ENCODE peak calls at places on chromosomes 4 and X, in eight cellular contexts. I, J, P, B, S, L, Q and F are unnamed samples.

GRCh38 chr4:19748470-19748869 is 503.2 kb upstream of the SLIT2 start:
- DNase-seq in B (peak; percentile 64), S (no peak), Q (no peak), J (no peak), L (no peak), I (no peak), P (no peak), F (no peak)

GRCh38 chr4:86307432-86307831 is 52.4 kb downstream of the MAPK10 start:
- DNase-seq in S (no peak), I (no peak), B (no peak), J (no peak), L (no peak), P (no peak), Q (no peak), F (no peak)

GRCh38 chr4:177287298-177287697 is 22.4 kb upstream of the NEIL3 start:
- DNase-seq in I (no peak), B (no peak), P (no peak), S (no peak), L (no peak), J (no peak), Q (no peak), F (no peak)

GRCh38 chr4:120317713-120318112 is 251.1 kb upstream of the MAD2L1 start:
- DNase-seq in L (no peak), B (no peak), J (no peak), Q (no peak), I (no peak), P (no peak), S (no peak), F (no peak)

GRCh38 chr4:133147922-133148689 is 988 bp upstream of the PCDH10 start:
- DNase-seq in L (no peak), P (no peak), I (peak; percentile 60), Q (no peak), B (peak; percentile 48), S (no peak), J (peak; percentile 78), F (no peak)

GRCh38 chr4:2220016-2220620 is 21.8 kb downstream of the HAUS3 start:
- DNase-seq in B (peak; percentile 63), Q (peak; percentile 80), L (peak; percentile 91), I (peak; percentile 80), P (peak; percentile 71), J (peak; percentile 89), S (peak; percentile 75), F (peak; percentile 75)

GRCh38 chr4:175951794-175952193 is 113.8 kb upstream of the WDR17 start:
- DNase-seq in Q (no peak), J (no peak), P (no peak), L (no peak), B (no peak), I (peak; percentile 58), S (no peak), F (no peak)

GRCh38 chr4:118736867-118737266 is 51.7 kb downstream of the METTL14 start:
- DNase-seq in S (no peak), I (no peak), P (no peak), L (no peak), B (no peak), Q (no peak), J (no peak), F (no peak)

GRCh38 chrX:139200793-139201192 is 329.7 kb upstream of the F9 start:
- DNase-seq in B (no peak), P (no peak), L (no peak), Q (no peak), S (no peak), J (no peak), I (no peak), F (no peak)

GRCh38 chr4:1044469-1045192 is 33.2 kb downstream of the FGFRL1 start:
- DNase-seq in Q (peak; percentile 34), I (peak; percentile 54), S (no peak), P (no peak), J (no peak), L (no peak), B (no peak), F (no peak)

GRCh38 chr4:63578383-63578782 is 830.9 kb downstream of the TECRL start:
- DNase-seq in J (no peak), Q (no peak), B (no peak), I (no peak), S (no peak), P (no peak), L (no peak), F (no peak)

GRCh38 chrX:113009005-113009404 is 168.4 kb upstream of the AMOT start:
- DNase-seq in P (no peak), B (no peak), S (no peak), Q (no peak), I (no peak), L (no peak), J (peak; percentile 2), F (no peak)

GRCh38 chr4:187307131-187307530 is 583.5 kb upstream of the FAT1 start:
- DNase-seq in P (no peak), L (no peak), B (no peak), I (no peak), S (no peak), Q (no peak), J (no peak), F (no peak)

GRCh38 chr4:145937990-145938611 is 522 bp downstream of the ZNF827 start:
- DNase-seq in B (peak; percentile 22), P (peak; percentile 20), L (no peak), I (no peak), Q (peak; percentile 59), S (peak; percentile 31), J (peak; percentile 60), F (peak; percentile 64)

GRCh38 chr4:66569228-66569627 is 898.9 kb upstream of the EPHA5 start:
- DNase-seq in P (no peak), B (no peak), Q (no peak), J (no peak), I (no peak), L (no peak), S (no peak), F (no peak)

GRCh38 chr4:113960684-113961321 is 18.6 kb downstream of the ARSJ start:
- DNase-seq in B (no peak), P (no peak), S (no peak), J (no peak), Q (no peak), L (no peak), I (no peak), F (no peak)

GRCh38 chr4:184432127-184432922 is 42.0 kb downstream of the IRF2 start:
- DNase-seq in Q (no peak), J (no peak), B (no peak), L (no peak), P (no peak), I (no peak), S (no peak), F (no peak)

GRCh38 chr4:151198748-151199147 is 78.2 kb upstream of the PRSS48 start:
- DNase-seq in J (no peak), P (no peak), L (no peak), S (no peak), B (no peak), I (no peak), Q (no peak), F (no peak)

GRCh38 chr4:36719425-36719824 is 438.0 kb downstream of the DTHD1 start:
- DNase-seq in J (no peak), P (no peak), I (no peak), Q (no peak), L (no peak), S (no peak), B (no peak), F (no peak)

GRCh38 chr4:36722986-36723385 is 441.6 kb downstream of the DTHD1 start:
- DNase-seq in I (no peak), P (no peak), S (no peak), B (no peak), J (no peak), Q (no peak), L (no peak), F (no peak)
- TF ChIP-seq CTCF in I (no peak), P (no peak), S (no peak), B (no peak), J (no peak), Q (no peak), L (no peak), F (no peak)

GRCh38 chrX:56764975-56765791 is 36.1 kb downstream of the NBDY start:
- DNase-seq in S (peak; percentile 64), J (no peak), L (peak; percentile 81), B (no peak), I (no peak), Q (peak; percentile 40), P (no peak), F (peak; percentile 68)
- H3K4me3 ChIP-seq in S (peak overlapping the region; percentile 52), J (no peak overlapping the region), L (no peak overlapping the region), B (no peak overlapping the region), I (no peak overlapping the region), Q (peak overlapping the region; percentile 0), P (peak overlapping the region; percentile 35), F (peak overlapping the region; percentile 42)

GRCh38 chrX:49627030-49627777 is 28.4 kb downstream of the GAGE1 start:
- DNase-seq in P (no peak), S (peak; percentile 67), J (peak; percentile 7), L (no peak), B (no peak), Q (no peak), I (no peak), F (peak; percentile 4)
- TF ChIP-seq CTCF in P (no peak), S (peak; percentile 67), J (peak; percentile 13), L (no peak), B (peak; percentile 39), Q (no peak), I (no peak), F (peak; percentile 24)

GRCh38 chrX:9207142-9207541 is 173.2 kb upstream of the FAM9B start:
- DNase-seq in I (no peak), J (no peak), Q (no peak), B (no peak), L (no peak), P (no peak), S (no peak), F (no peak)
- H3K4me3 ChIP-seq in I (no peak overlapping the region), J (no peak overlapping the region), Q (no peak overlapping the region), B (no peak overlapping the region), L (no peak overlapping the region), P (no peak overlapping the region), S (no peak overlapping the region), F (no peak overlapping the region)

DNA sequence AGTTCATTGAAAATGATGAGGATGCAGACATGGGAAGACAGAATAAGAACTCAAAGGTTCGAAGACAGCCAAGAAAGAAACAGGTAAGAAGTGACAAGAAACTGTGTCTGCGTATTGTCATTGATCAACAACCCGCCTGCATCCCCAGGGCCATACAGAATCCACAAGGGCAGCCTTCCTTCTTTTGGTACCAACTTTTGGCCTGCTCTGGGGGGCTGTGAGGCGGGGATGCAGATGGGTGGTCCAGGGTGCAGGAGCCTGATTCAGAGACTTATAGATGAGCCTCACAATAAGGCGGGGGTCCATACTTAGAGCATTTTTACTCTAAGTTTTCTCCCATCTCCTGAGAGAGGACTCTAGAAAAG is 9.0 kb downstream of the CC2D2A start:
- DNase-seq in S (no peak), P (no peak), L (no peak), J (no peak), Q (no peak), I (no peak), B (no peak), F (no peak)
- TF ChIP-seq CTCF in S (no peak), P (no peak), L (no peak), J (no peak), Q (no peak), I (no peak), B (no peak), F (no peak)